ENCODE peak calls at places on chromosomes 3 and 15, in seven cellular contexts. N is tibial artery, I is GM12864, C is SK-N-SH, Z is GM12865, M is Calu3, W is nephron progenitor cell. A is an unnamed sample.

GRCh38 chr3:107633327-107634141 is 110.8 kb downstream of the BBX start:
- DNase-seq in N (no peak), W (no peak), Z (peak), I (peak), M (no peak), C (no peak), A (peak)

GRCh38 chr3:146326875-146327543 is 76.1 kb upstream of the PLSCR4 start:
- DNase-seq in C (peak), Z (no peak), I (no peak), N (no peak), W (no peak), M (peak), A (peak)

GRCh38 chr3:17302774-17303173 is 418.0 kb downstream of the PLCL2 start:
- DNase-seq in Z (no peak), C (no peak), M (no peak), N (no peak), I (no peak), W (no peak), A (no peak)

GRCh38 chr3:52845691-52846426 is 11.0 kb upstream of the MUSTN1 start:
- DNase-seq in W (peak), M (no peak), N (peak), C (peak), I (no peak), Z (no peak), A (no peak)

GRCh38 chr3:24854748-24855147 is 360.1 kb upstream of the THRB start:
- DNase-seq in W (no peak), C (no peak), I (no peak), N (no peak), Z (no peak), M (no peak), A (no peak)

GRCh38 chr15:44712108-44713005 is 1.0 kb downstream of the B2M start:
- DNase-seq in M (peak), I (no peak), Z (peak), C (peak), W (no peak), N (peak), A (peak)

GRCh38 chr3:171682743-171683142 is 127.5 kb downstream of the PLD1 start:
- DNase-seq in M (no peak), I (no peak), N (no peak), W (no peak), C (no peak), Z (no peak), A (no peak)

GRCh38 chr3:72001758-72002157 is 216.8 kb upstream of the PROK2 start:
- DNase-seq in C (no peak), N (no peak), I (no peak), M (no peak), Z (no peak), W (no peak), A (no peak)

GRCh38 chr15:67685008-67685599 is 140.2 kb upstream of the SKOR1 start:
- DNase-seq in W (no peak), Z (peak), C (peak), M (no peak), I (no peak), N (no peak), A (no peak)

GRCh38 chr15:84747423-84748273 is 744 bp upstream of the ZNF592 start:
- DNase-seq in I (no peak), C (no peak), W (peak), N (peak), Z (peak), M (peak), A (peak)

GRCh38 chr3:170809021-170809974 is 60.7 kb downstream of the RPL22L1 start:
- DNase-seq in I (peak), C (peak), N (no peak), M (peak), W (peak), Z (peak), A (peak)

GRCh38 chr3:155517907-155518306 is 224.4 kb upstream of the STRIT1 start:
- DNase-seq in Z (no peak), C (no peak), N (no peak), W (no peak), M (no peak), I (no peak), A (no peak)

GRCh38 chr3:48655586-48655985 is 7.1 kb downstream of the CELSR3 start:
- DNase-seq in N (no peak), Z (peak), W (no peak), I (no peak), M (no peak), C (no peak), A (peak)

GRCh38 chr3:47496892-47497291 is 16.6 kb downstream of the ELP6 start:
- DNase-seq in C (no peak), M (no peak), W (no peak), I (no peak), Z (no peak), N (no peak), A (no peak)

GRCh38 chr3:41118461-41119385 is 80.6 kb upstream of the CTNNB1 start:
- DNase-seq in N (no peak), W (no peak), Z (no peak), C (no peak), I (no peak), M (no peak), A (no peak)

GRCh38 chr15:80739919-80740318 is 39.3 kb upstream of the CEMIP start:
- DNase-seq in I (no peak), N (no peak), Z (no peak), W (no peak), M (peak), C (no peak), A (no peak)

GRCh38 chr15:65730560-65731172 is 61.4 kb downstream of the DENND4A start:
- DNase-seq in N (no peak), W (no peak), M (no peak), I (no peak), Z (no peak), C (no peak), A (no peak)

GRCh38 chr3:127226451-127226850 is 33.5 kb downstream of the PRR23E start:
- DNase-seq in W (no peak), N (no peak), M (no peak), I (no peak), C (no peak), Z (no peak), A (no peak)

GRCh38 chr3:89360155-89360554 is 252.7 kb downstream of the EPHA3 start:
- DNase-seq in M (no peak), N (no peak), I (no peak), C (no peak), Z (no peak), W (no peak), A (no peak)

GRCh38 chr3:79361748-79362378 is 405.9 kb downstream of the ROBO1 start:
- DNase-seq in C (peak), I (no peak), N (no peak), W (peak), M (no peak), Z (peak), A (peak)

GRCh38 chr15:60510006-60510405 is 31.1 kb upstream of the ICE2 start:
- DNase-seq in Z (no peak), I (no peak), N (no peak), M (no peak), C (no peak), W (no peak), A (no peak)

GRCh38 chr3:101193957-101194356 is 126.4 kb downstream of the IMPG2 start:
- DNase-seq in Z (no peak), M (no peak), I (no peak), C (no peak), W (no peak), N (no peak), A (no peak)

GRCh38 chr3:139758654-139759291 is 81.0 kb upstream of the NMNAT3 start:
- DNase-seq in C (no peak), I (no peak), M (no peak), N (no peak), Z (no peak), W (no peak), A (no peak)

GRCh38 chr3:13145131-13145825 is 72.0 kb upstream of the IQSEC1 start:
- DNase-seq in M (peak), C (no peak), I (no peak), N (peak), Z (no peak), W (no peak), A (no peak)

GRCh38 chr3:121995190-121996137 is 26.6 kb downstream of the ILDR1 start:
- DNase-seq in C (peak), N (peak), Z (peak), W (peak), M (peak), I (no peak), A (no peak)

GRCh38 chr3:121985841-121986240 is 36.2 kb downstream of the ILDR1 start:
- DNase-seq in Z (no peak), M (no peak), N (no peak), I (no peak), C (no peak), W (no peak), A (no peak)

GRCh38 chr3:121988146-121988545 is 33.9 kb downstream of the ILDR1 start:
- DNase-seq in M (no peak), I (no peak), Z (no peak), C (no peak), W (no peak), N (no peak), A (no peak)

GRCh38 chr3:121992601-121993560 is 29.2 kb downstream of the ILDR1 start:
- DNase-seq in M (no peak), N (no peak), Z (peak), W (no peak), C (no peak), I (peak), A (peak)

GRCh38 chr3:121989943-121990342 is 32.1 kb downstream of the ILDR1 start:
- DNase-seq in N (no peak), I (no peak), C (no peak), W (no peak), M (no peak), Z (no peak), A (no peak)
- TF ChIP-seq CTCF in N (no peak), I (no peak), C (no peak), W (no peak), M (no peak), Z (no peak), A (peak)

GRCh38 chr15:74410502-74410901 is 23.3 kb downstream of the SEMA7A start:
- DNase-seq in M (no peak), C (no peak), I (no peak), N (no peak), Z (no peak), W (no peak), A (no peak)
- TF ChIP-seq CTCF in M (no peak), C (no peak), I (no peak), N (no peak), Z (no peak), W (no peak), A (no peak)

DNA sequence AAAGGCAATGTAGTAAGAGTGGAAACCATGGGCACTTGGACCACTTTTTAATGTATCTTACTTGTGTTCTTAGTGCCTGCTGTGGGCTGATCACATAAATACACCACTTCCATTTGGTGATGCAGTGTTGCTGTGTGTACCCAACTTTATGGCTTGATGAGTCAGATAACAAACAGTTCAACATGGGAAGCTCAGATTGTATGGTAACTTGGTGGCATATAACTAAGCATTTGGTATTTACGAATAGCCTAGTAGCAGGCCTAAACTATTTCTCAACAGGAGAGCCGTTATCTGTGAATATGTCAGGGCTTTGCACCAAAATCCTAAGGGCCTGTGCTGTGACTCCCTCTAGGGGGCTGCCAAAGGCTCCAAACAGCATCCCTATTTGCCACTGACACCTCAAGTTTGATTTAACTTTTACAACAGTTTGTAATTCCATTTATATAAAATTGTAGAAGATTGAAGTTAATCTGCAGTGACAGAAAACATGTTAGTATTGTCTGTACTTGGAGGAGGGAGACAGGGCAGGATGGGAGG is 640.4 kb upstream of the CADM2 start:
- DNase-seq in N (no peak), I (no peak), M (no peak), Z (no peak), W (no peak), C (no peak), A (no peak)
- TF ChIP-seq CTCF in N (no peak), I (no peak), M (no peak), Z (no peak), W (no peak), C (no peak), A (no peak)

GRCh38 chr3:177893321-177893720 is 642.9 kb upstream of the KCNMB2 start:
- DNase-seq in M (no peak), C (no peak), N (no peak), Z (no peak), W (no peak), I (no peak), A (no peak)
- TF ChIP-seq CTCF in M (no peak), C (no peak), N (no peak), Z (no peak), W (no peak), I (no peak), A (no peak)

DNA sequence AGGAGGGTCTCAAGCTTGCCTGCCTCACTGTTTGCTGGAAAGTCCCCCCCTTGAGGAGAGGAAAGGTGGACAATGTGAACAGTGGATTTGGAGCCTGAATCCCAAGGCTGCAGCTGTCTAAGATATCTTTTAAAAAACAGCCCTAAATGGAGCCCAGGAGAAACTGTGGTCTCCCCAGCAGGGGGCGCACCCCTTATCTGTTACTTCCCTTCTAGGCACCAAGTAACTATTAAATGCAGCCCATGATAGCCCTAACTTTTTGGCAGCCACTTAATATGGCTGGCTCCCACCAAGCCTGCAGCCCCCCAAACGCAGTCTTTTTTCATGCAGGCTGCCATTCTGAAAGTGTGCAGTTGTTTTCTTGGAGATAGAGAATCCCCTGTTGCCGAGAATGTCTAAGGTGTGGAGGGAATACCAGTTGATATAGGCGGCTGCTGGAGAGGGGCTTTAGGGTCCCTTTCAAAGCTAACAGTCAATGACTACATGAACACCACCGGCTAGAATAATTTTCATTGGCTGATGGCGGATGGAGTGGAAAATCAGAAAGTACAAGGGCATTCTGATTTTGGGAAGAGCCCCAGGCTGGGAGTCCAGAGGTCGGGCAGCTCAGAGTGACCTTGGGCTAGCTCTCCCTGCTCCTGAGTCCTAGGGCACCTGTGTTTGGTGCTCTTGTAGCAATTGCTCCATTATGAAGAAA is 1.3 kb downstream of the RHCG start:
- DNase-seq in N (no peak), I (no peak), Z (peak), M (peak), W (peak), C (no peak), A (peak)
- TF ChIP-seq CTCF in N (no peak), I (peak), Z (peak), M (peak), W (peak), C (peak), A (peak)

GRCh38 chr3:50953825-50954224 is 279.1 kb downstream of the DOCK3 start:
- DNase-seq in C (no peak), N (no peak), I (no peak), Z (no peak), M (no peak), W (no peak), A (no peak)
- TF ChIP-seq CTCF in C (no peak), N (no peak), I (no peak), Z (no peak), M (no peak), W (no peak), A (no peak)

A was measured in GM13976.